ENCODE peak calls at places on chromosomes 7 and 10, in nine cellular contexts. One of them, this sample, is unnamed.

GRCh38 chr10:132392811-132393694 is 3.9 kb upstream of the PWWP2B start:
- DNase-seq in skeletal muscle cell: no peak
- DNase-seq in NCI-H226: peak; percentile 17
- DNase-seq in neural progenitor cell: no peak
- DNase-seq in fibroblast of lung: peak; percentile 40
- DNase-seq in SW 1271: no peak
- DNase-seq in ACHN: peak; percentile 32
- DNase-seq in Caki2: no peak
- DNase-seq in choroid plexus epithelial cell: no peak
- DNase-seq in this sample: no peak

GRCh38 chr10:91137822-91138221 is 82.6 kb upstream of the PCGF5 start:
- DNase-seq in ACHN: no peak
- DNase-seq in NCI-H226: no peak
- DNase-seq in SW 1271: no peak
- DNase-seq in neural progenitor cell: no peak
- DNase-seq in skeletal muscle cell: no peak
- DNase-seq in choroid plexus epithelial cell: no peak
- DNase-seq in fibroblast of lung: no peak
- DNase-seq in Caki2: no peak
- DNase-seq in this sample: no peak

GRCh38 chr7:38795596-38795995 is 113.4 kb downstream of the VPS41 start:
- DNase-seq in neural progenitor cell: no peak
- DNase-seq in SW 1271: no peak
- DNase-seq in ACHN: no peak
- DNase-seq in NCI-H226: no peak
- DNase-seq in Caki2: no peak
- DNase-seq in choroid plexus epithelial cell: no peak
- DNase-seq in fibroblast of lung: no peak
- DNase-seq in skeletal muscle cell: no peak
- DNase-seq in this sample: no peak

GRCh38 chr7:137583199-137583598 is 239.7 kb upstream of the PTN start:
- DNase-seq in NCI-H226: no peak
- DNase-seq in choroid plexus epithelial cell: no peak
- DNase-seq in fibroblast of lung: no peak
- DNase-seq in Caki2: no peak
- DNase-seq in skeletal muscle cell: no peak
- DNase-seq in ACHN: no peak
- DNase-seq in neural progenitor cell: no peak
- DNase-seq in SW 1271: no peak
- DNase-seq in this sample: peak; percentile 20

GRCh38 chr10:43962346-43963191 is 313.9 kb upstream of the ZNF32 start:
- DNase-seq in SW 1271: no peak
- DNase-seq in skeletal muscle cell: no peak
- DNase-seq in neural progenitor cell: no peak
- DNase-seq in fibroblast of lung: peak; percentile 89
- DNase-seq in choroid plexus epithelial cell: peak; percentile 25
- DNase-seq in NCI-H226: no peak
- DNase-seq in ACHN: no peak
- DNase-seq in Caki2: peak; percentile 71
- DNase-seq in this sample: no peak

GRCh38 chr10:43120116-43120947 is 17.9 kb upstream of the CSGALNACT2 start:
- DNase-seq in skeletal muscle cell: no peak
- DNase-seq in ACHN: no peak
- DNase-seq in NCI-H226: no peak
- DNase-seq in fibroblast of lung: no peak
- DNase-seq in Caki2: no peak
- DNase-seq in neural progenitor cell: no peak
- DNase-seq in choroid plexus epithelial cell: no peak
- DNase-seq in SW 1271: no peak
- DNase-seq in this sample: no peak

GRCh38 chr10:86535057-86535882 is 13.7 kb upstream of the WAPL start:
- DNase-seq in ACHN: peak; percentile 71
- DNase-seq in NCI-H226: no peak
- DNase-seq in Caki2: peak; percentile 58
- DNase-seq in skeletal muscle cell: no peak
- DNase-seq in neural progenitor cell: peak; percentile 77
- DNase-seq in SW 1271: no peak
- DNase-seq in fibroblast of lung: peak; percentile 23
- DNase-seq in choroid plexus epithelial cell: no peak
- DNase-seq in this sample: peak; percentile 55

GRCh38 chr7:38411404-38411803 is 138.0 kb upstream of the TARP start:
- DNase-seq in skeletal muscle cell: no peak
- DNase-seq in choroid plexus epithelial cell: peak; percentile 51
- DNase-seq in NCI-H226: peak; percentile 26
- DNase-seq in ACHN: peak; percentile 54
- DNase-seq in SW 1271: no peak
- DNase-seq in fibroblast of lung: peak; percentile 3
- DNase-seq in Caki2: peak; percentile 6
- DNase-seq in neural progenitor cell: peak; percentile 43
- DNase-seq in this sample: peak; percentile 13

GRCh38 chr7:100169147-100169850 is 882 bp upstream of the GAL3ST4 start:
- DNase-seq in SW 1271: no peak
- DNase-seq in skeletal muscle cell: no peak
- DNase-seq in neural progenitor cell: no peak
- DNase-seq in choroid plexus epithelial cell: no peak
- DNase-seq in fibroblast of lung: no peak
- DNase-seq in ACHN: no peak
- DNase-seq in Caki2: no peak
- DNase-seq in NCI-H226: no peak
- DNase-seq in this sample: no peak

GRCh38 chr10:25015927-25016348 is at the start of gene ENKUR:
- DNase-seq in ACHN: peak; percentile 89
- DNase-seq in fibroblast of lung: peak; percentile 93
- DNase-seq in neural progenitor cell: peak; percentile 97
- DNase-seq in SW 1271: peak; percentile 60
- DNase-seq in NCI-H226: peak; percentile 80
- DNase-seq in choroid plexus epithelial cell: peak; percentile 95
- DNase-seq in skeletal muscle cell: peak; percentile 77
- DNase-seq in Caki2: peak; percentile 98
- DNase-seq in this sample: peak; percentile 94

GRCh38 chr7:148395292-148395691 is 195.3 kb upstream of the C7orf33 start:
- DNase-seq in fibroblast of lung: no peak
- DNase-seq in NCI-H226: no peak
- DNase-seq in ACHN: no peak
- DNase-seq in Caki2: no peak
- DNase-seq in neural progenitor cell: no peak
- DNase-seq in SW 1271: no peak
- DNase-seq in choroid plexus epithelial cell: peak; percentile 12
- DNase-seq in skeletal muscle cell: no peak
- DNase-seq in this sample: peak; percentile 28

GRCh38 chr10:82866424-82867020 is 991.5 kb downstream of the NRG3 start:
- DNase-seq in fibroblast of lung: peak; percentile 90
- DNase-seq in neural progenitor cell: no peak
- DNase-seq in skeletal muscle cell: peak; percentile 33
- DNase-seq in Caki2: no peak
- DNase-seq in choroid plexus epithelial cell: peak; percentile 15
- DNase-seq in NCI-H226: no peak
- DNase-seq in SW 1271: no peak
- DNase-seq in ACHN: no peak
- DNase-seq in this sample: no peak

GRCh38 chr7:148927141-148927540 is 43.0 kb upstream of the EZH2 start:
- DNase-seq in SW 1271: no peak
- DNase-seq in fibroblast of lung: no peak
- DNase-seq in skeletal muscle cell: no peak
- DNase-seq in choroid plexus epithelial cell: peak; percentile 17
- DNase-seq in Caki2: no peak
- DNase-seq in neural progenitor cell: no peak
- DNase-seq in NCI-H226: no peak
- DNase-seq in ACHN: no peak
- DNase-seq in this sample: no peak

This sample was measured in cardiac muscle cell.